ENCODE peak calls at places on chromosomes 6 and 20, in ten cellular contexts. O, M, S, L, J, U, V, E, B and T are unnamed samples.

GRCh38 chr6:37699138-37699766 is 1.6 kb upstream of the MDGA1 start:
- DNase-seq in O (no peak), M (peak), S (no peak), L (no peak), J (no peak), U (no peak), V (no peak), E (no peak), B (no peak), T (no peak)

GRCh38 chr6:111648100-111648499 is 42.4 kb upstream of the TRAF3IP2 start:
- DNase-seq in O (no peak), M (no peak), S (no peak), L (no peak), J (no peak), U (no peak), V (no peak), E (no peak), B (no peak), T (no peak)

GRCh38 chr20:12067686-12068085 is 150.0 kb downstream of the BTBD3 start:
- DNase-seq in O (no peak), M (no peak), S (no peak), L (no peak), J (no peak), U (no peak), V (no peak), E (no peak), B (no peak), T (no peak)

GRCh38 chr6:18240230-18240629 is 24.1 kb downstream of the DEK start:
- DNase-seq in O (no peak), M (no peak), S (no peak), L (no peak), J (no peak), U (no peak), V (no peak), E (no peak), B (no peak), T (no peak)

GRCh38 chr6:12753034-12753433 is 36.5 kb downstream of the PHACTR1 start:
- DNase-seq in O (no peak), M (no peak), S (no peak), L (no peak), J (no peak), U (no peak), V (no peak), E (no peak), B (no peak), T (no peak)

GRCh38 chr6:138248011-138248410 is 29.7 kb upstream of the PBOV1 start:
- DNase-seq in O (no peak), M (no peak), S (no peak), L (no peak), J (no peak), U (no peak), V (no peak), E (no peak), B (no peak), T (no peak)

GRCh38 chr6:37731888-37732287 is 34.2 kb upstream of the MDGA1 start:
- DNase-seq in O (no peak), M (peak), S (no peak), L (no peak), J (no peak), U (no peak), V (peak), E (no peak), B (no peak), T (no peak)

GRCh38 chr6:11929451-11929850 is 82.7 kb upstream of the HIVEP1 start:
- DNase-seq in O (no peak), M (no peak), S (no peak), L (no peak), J (no peak), U (no peak), V (no peak), E (no peak), B (no peak), T (no peak)

GRCh38 chr6:111211411-111212030 is 124.2 kb downstream of the SLC16A10 start:
- DNase-seq in O (no peak), M (no peak), S (no peak), L (no peak), J (no peak), U (no peak), V (no peak), E (no peak), B (no peak), T (no peak)

GRCh38 chr6:170441316-170441715 is 111.8 kb downstream of the PSMB1 start:
- DNase-seq in O (peak), M (no peak), S (no peak), L (no peak), J (no peak), U (no peak), V (no peak), E (peak), B (no peak), T (no peak)

GRCh38 chr6:169774347-169774746 is 22.9 kb downstream of the ERMARD start:
- DNase-seq in O (no peak), M (no peak), S (no peak), L (no peak), J (no peak), U (no peak), V (no peak), E (no peak), B (no peak), T (no peak)

GRCh38 chr6:104625536-104625935 is 234.2 kb downstream of the HACE1 start:
- DNase-seq in O (no peak), M (no peak), S (no peak), L (no peak), J (no peak), U (no peak), V (peak), E (peak), B (no peak), T (no peak)

GRCh38 chr20:32247957-32248497 is 29.4 kb upstream of the KIF3B start:
- DNase-seq in O (no peak), M (no peak), S (no peak), L (no peak), J (no peak), U (no peak), V (no peak), E (no peak), B (no peak), T (no peak)

GRCh38 chr6:40299666-40300065 is 287.5 kb downstream of the LRFN2 start:
- DNase-seq in O (no peak), M (no peak), S (no peak), L (no peak), J (no peak), U (no peak), V (no peak), E (no peak), B (no peak), T (no peak)

GRCh38 chr6:87772597-87773530 is 70.8 kb upstream of the AKIRIN2 start:
- DNase-seq in O (no peak), M (no peak), S (no peak), L (no peak), J (no peak), U (peak), V (peak), E (peak), B (no peak), T (no peak)

GRCh38 chr6:125301435-125302391 is at the start of gene HDDC2:
- DNase-seq in O (peak), M (peak), S (peak), L (peak), J (peak), U (peak), V (peak), E (peak), B (peak), T (peak)
- TF ChIP-seq POLR2A in O (no peak), M (peak), S (no peak), L (peak), J (peak), U (peak), V (peak), E (peak), B (peak), T (no peak)

GRCh38 chr6:107879912-107880311 is 55.8 kb upstream of the SCML4 start:
- DNase-seq in O (no peak), M (no peak), S (no peak), L (no peak), J (no peak), U (no peak), V (no peak), E (no peak), B (no peak), T (no peak)
- H3K27ac ChIP-seq in O (no peak), M (no peak), S (no peak), L (no peak), J (no peak), U (no peak), V (no peak), E (no peak), B (no peak), T (no peak)

DNA sequence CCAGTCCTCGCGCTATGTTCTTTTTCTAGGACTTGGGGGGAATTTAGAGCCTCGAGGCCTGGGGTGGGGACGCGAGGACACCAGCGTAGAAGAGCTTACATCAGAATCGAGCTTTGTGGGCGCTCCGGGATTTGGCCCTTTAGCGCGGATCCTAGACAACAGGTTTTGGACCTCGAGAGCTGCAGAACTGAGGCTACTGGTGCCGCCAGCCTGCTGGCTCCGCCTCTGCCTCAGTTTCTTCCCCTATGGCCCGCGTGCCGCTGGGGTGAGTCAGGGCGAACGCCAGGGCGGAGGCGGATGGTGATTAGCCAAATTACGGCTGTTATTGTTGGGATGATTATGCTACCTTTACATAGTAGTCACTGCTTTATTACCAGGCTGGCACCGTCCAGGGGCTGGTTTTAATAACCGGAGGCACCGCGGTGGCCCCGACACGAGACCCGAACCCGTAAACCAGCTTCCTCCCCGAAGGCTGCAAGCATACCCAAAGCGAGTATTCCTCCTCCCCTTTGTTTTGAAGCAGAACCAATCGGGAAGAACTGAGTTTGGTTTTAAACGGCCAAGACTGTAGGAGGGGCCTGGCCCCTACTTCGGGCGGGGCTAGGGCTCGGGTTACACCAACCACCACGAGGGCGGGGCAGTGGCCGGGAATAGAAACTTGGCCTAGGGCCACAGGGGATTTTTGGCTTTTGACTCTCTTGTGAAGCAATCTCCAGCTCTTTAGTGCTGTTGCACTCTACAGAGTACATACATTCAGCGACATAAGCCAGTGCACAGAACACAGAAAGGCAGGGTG is 639 bp upstream of the GTPBP2 start:
- DNase-seq in O (peak), M (peak), S (peak), L (peak), J (peak), U (peak), V (peak), E (peak), B (peak), T (peak)
- TF ChIP-seq POLR2A in O (peak), M (peak), S (no peak), L (peak), J (peak), U (peak), V (no peak), E (peak), B (peak), T (peak)

DNA sequence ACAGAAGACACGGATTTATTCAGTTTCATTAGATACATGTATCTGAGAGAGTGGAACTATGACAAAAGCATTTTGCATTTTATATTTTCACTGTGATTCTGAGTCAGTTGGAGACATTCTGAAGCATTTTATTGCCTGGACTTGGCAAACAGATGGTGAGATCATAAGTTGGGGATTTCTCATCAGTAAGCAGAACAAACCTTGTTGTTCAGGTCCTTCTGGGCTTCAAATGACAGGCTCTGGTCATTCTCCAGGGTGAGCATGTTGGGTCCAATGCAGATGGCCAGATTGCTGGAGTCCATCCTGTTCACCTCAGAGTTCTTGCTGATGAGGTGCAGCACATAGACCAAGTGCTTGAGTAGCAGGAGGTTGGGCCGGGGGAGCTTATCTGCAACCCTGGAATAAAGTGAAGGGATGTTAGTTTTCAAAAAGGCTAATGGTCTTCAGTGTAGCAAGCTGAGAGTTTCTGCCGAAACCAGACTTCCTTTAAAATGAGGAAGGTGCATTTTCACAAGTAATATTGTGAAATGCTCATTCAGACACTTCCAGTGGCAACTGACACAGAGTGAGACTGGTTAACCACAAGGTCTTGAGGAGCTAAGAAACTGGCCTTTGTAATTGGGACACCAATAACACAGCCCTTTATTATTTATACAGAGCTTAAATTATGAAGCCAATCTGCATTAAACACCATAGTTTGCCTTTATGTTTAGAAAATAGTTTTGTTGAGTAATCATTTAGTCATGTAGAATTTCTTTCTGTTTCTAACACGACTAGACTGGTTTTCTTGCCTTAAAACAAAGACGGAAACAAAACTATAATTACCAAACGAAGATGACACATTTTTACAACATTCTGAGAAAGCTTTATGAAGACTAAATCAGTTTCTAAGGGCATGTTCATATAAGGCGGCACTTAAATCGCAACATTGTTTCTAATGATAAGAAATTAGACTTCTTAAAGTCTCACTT is 5.6 kb downstream of the TAGAP start:
- DNase-seq in O (no peak), M (peak), S (no peak), L (no peak), J (no peak), U (no peak), V (no peak), E (peak), B (no peak), T (no peak)
- H3K27ac ChIP-seq in O (peak), M (peak), S (peak), L (no peak), J (no peak), U (no peak), V (no peak), E (no peak), B (no peak), T (no peak)

GRCh38 chr6:3164388-3164787 is 7.0 kb upstream of the TUBB2A start:
- DNase-seq in O (no peak), M (no peak), S (no peak), L (no peak), J (no peak), U (no peak), V (no peak), E (no peak), B (no peak), T (no peak)

GRCh38 chr6:3162067-3162497 is 4.7 kb upstream of the TUBB2A start:
- DNase-seq in O (no peak), M (no peak), S (no peak), L (no peak), J (no peak), U (no peak), V (peak), E (no peak), B (no peak), T (no peak)

GRCh38 chr6:3163248-3163594 is 5.9 kb upstream of the TUBB2A start:
- DNase-seq in O (no peak), M (no peak), S (no peak), L (no peak), J (no peak), U (no peak), V (no peak), E (no peak), B (peak), T (peak)

GRCh38 chr6:3162565-3163247 is 5.4 kb upstream of the TUBB2A start:
- DNase-seq in O (peak), M (peak), S (no peak), L (peak), J (peak), U (peak), V (peak), E (peak), B (peak), T (peak)

GRCh38 chr6:3165631-3166534 is 8.5 kb upstream of the TUBB2A start:
- DNase-seq in O (no peak), M (no peak), S (no peak), L (no peak), J (no peak), U (no peak), V (no peak), E (peak), B (peak), T (no peak)
- TF ChIP-seq POLR2A in O (no peak), M (no peak), S (no peak), L (no peak), J (no peak), U (no peak), V (no peak), E (no peak), B (no peak), T (no peak)